ENCODE peak calls at places on chromosomes 11 and 22, in five cellular contexts. One of them, this sample, is unnamed.

GRCh38 chr11:20949585-20949984 is 280.2 kb downstream of the NELL1 start:
- DNase-seq in osteoblast: no peak
- DNase-seq in breast epithelium: no peak
- DNase-seq in endothelial cell of umbilical vein: no peak
- DNase-seq in left ventricle myocardium inferior: no peak
- DNase-seq in this sample: no peak

GRCh38 chr11:35016939-35017338 is 100.5 kb downstream of the PDHX start:
- DNase-seq in left ventricle myocardium inferior: no peak
- DNase-seq in osteoblast: no peak
- DNase-seq in breast epithelium: no peak
- DNase-seq in endothelial cell of umbilical vein: no peak
- DNase-seq in this sample: no peak

GRCh38 chr11:112613051-112613972 is 347.9 kb upstream of the NCAM1 start:
- DNase-seq in endothelial cell of umbilical vein: peak
- DNase-seq in breast epithelium: no peak
- DNase-seq in left ventricle myocardium inferior: no peak
- DNase-seq in osteoblast: peak
- DNase-seq in this sample: no peak

GRCh38 chr11:35246725-35247124 is 107.8 kb downstream of the CD44 start:
- DNase-seq in breast epithelium: no peak
- DNase-seq in osteoblast: no peak
- DNase-seq in left ventricle myocardium inferior: no peak
- DNase-seq in endothelial cell of umbilical vein: no peak
- DNase-seq in this sample: no peak

GRCh38 chr22:43400449-43400848 is 11.4 kb upstream of the MPPED1 start:
- DNase-seq in osteoblast: no peak
- DNase-seq in breast epithelium: no peak
- DNase-seq in endothelial cell of umbilical vein: no peak
- DNase-seq in left ventricle myocardium inferior: peak
- DNase-seq in this sample: peak

GRCh38 chr11:70128435-70128906 is 50.4 kb downstream of the ANO1 start:
- DNase-seq in endothelial cell of umbilical vein: peak
- DNase-seq in osteoblast: peak
- DNase-seq in breast epithelium: peak
- DNase-seq in left ventricle myocardium inferior: no peak
- DNase-seq in this sample: no peak

GRCh38 chr22:42560781-42561180 is 7.0 kb downstream of the SERHL2 start:
- DNase-seq in breast epithelium: no peak
- DNase-seq in osteoblast: peak
- DNase-seq in left ventricle myocardium inferior: no peak
- DNase-seq in endothelial cell of umbilical vein: no peak
- DNase-seq in this sample: no peak

GRCh38 chr11:121688860-121689614 is 236.3 kb upstream of the SORL1-AS1 start:
- DNase-seq in osteoblast: no peak
- DNase-seq in breast epithelium: no peak
- DNase-seq in left ventricle myocardium inferior: no peak
- DNase-seq in endothelial cell of umbilical vein: no peak
- DNase-seq in this sample: no peak

GRCh38 chr11:120978701-120979100 is 45.2 kb upstream of the TBCEL start:
- DNase-seq in left ventricle myocardium inferior: no peak
- DNase-seq in osteoblast: no peak
- DNase-seq in breast epithelium: no peak
- DNase-seq in endothelial cell of umbilical vein: no peak
- DNase-seq in this sample: no peak

GRCh38 chr22:42577623-42578240 is 24.0 kb downstream of the SERHL2 start:
- DNase-seq in left ventricle myocardium inferior: no peak
- DNase-seq in breast epithelium: no peak
- DNase-seq in endothelial cell of umbilical vein: no peak
- DNase-seq in osteoblast: peak
- DNase-seq in this sample: no peak

GRCh38 chr22:38799265-38800002 is 5.5 kb upstream of the DNAL4 start:
- DNase-seq in left ventricle myocardium inferior: no peak
- DNase-seq in endothelial cell of umbilical vein: no peak
- DNase-seq in osteoblast: peak
- DNase-seq in breast epithelium: no peak
- DNase-seq in this sample: no peak

GRCh38 chr11:37560346-37560745 is 962.3 kb upstream of the RAG2 start:
- DNase-seq in left ventricle myocardium inferior: no peak
- DNase-seq in breast epithelium: no peak
- DNase-seq in osteoblast: no peak
- DNase-seq in endothelial cell of umbilical vein: no peak
- DNase-seq in this sample: no peak

GRCh38 chr11:726278-726915 is 20.4 kb downstream of the EPS8L2 start:
- DNase-seq in left ventricle myocardium inferior: no peak
- DNase-seq in endothelial cell of umbilical vein: no peak
- DNase-seq in breast epithelium: peak
- DNase-seq in osteoblast: peak
- DNase-seq in this sample: peak

GRCh38 chr11:3077846-3078440 is 20.7 kb upstream of the CARS1 start:
- DNase-seq in endothelial cell of umbilical vein: no peak
- DNase-seq in left ventricle myocardium inferior: no peak
- DNase-seq in osteoblast: no peak
- DNase-seq in breast epithelium: no peak
- DNase-seq in this sample: no peak

GRCh38 chr11:8971917-8972316 is 7.7 kb upstream of the TMEM9B start:
- DNase-seq in endothelial cell of umbilical vein: no peak
- DNase-seq in osteoblast: no peak
- DNase-seq in breast epithelium: no peak
- DNase-seq in left ventricle myocardium inferior: no peak
- DNase-seq in this sample: no peak

GRCh38 chr11:107592813-107593212 is 1.9 kb downstream of the ELMOD1 start:
- DNase-seq in osteoblast: no peak
- DNase-seq in left ventricle myocardium inferior: no peak
- DNase-seq in endothelial cell of umbilical vein: no peak
- DNase-seq in breast epithelium: no peak
- DNase-seq in this sample: no peak

GRCh38 chr11:107593941-107594340 is 3.0 kb downstream of the ELMOD1 start:
- DNase-seq in endothelial cell of umbilical vein: no peak
- DNase-seq in osteoblast: no peak
- DNase-seq in left ventricle myocardium inferior: no peak
- DNase-seq in breast epithelium: no peak
- DNase-seq in this sample: no peak

DNA sequence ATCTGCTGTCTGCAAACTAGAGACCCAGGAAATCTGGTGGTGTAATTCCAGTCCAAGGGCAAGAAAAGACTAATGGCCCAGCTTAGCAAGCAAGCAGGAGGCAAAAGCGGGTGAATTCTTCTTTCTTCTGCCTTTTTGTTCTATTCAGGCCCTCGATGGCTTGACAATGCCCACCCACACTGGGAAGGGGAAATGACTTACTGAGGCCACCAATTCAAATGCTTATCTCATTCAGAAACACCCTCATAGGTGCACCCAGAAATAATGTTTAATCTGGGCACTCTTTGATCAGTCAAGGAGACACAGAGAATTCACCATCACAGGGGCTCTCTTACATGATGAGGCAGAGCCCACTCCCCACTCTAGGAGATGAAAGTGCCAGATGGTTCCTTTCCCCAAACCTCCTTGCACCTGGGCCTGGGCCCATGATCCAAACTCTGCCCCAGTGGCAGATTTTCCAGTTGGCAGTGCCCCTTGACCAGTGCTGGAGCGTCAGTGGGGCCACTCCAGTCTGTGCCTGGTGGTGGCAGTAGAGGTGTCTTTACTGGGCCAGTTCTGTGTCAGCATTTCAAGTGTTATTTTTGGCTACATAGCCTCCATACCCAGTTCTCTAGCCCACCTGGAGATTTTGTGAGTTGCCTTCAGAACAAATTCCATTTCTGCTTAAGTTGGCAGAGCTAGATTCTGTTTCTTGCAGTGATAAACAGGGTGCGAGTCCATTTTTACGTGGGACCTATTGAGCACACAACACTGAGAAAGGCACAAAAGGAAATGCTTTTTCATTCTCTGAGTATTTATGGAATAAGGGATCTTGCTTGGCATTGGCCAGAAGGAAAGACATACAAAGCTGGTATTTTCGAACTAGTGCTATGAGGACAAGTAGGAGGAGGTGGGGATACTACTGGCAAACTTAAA is 7.5 kb downstream of the ELMOD1 start:
- DNase-seq in left ventricle myocardium inferior: no peak
- DNase-seq in osteoblast: peak
- DNase-seq in breast epithelium: no peak
- DNase-seq in endothelial cell of umbilical vein: peak
- DNase-seq in this sample: no peak
- TF ChIP-seq CTCF in left ventricle myocardium inferior: peak
- TF ChIP-seq CTCF in osteoblast: peak
- TF ChIP-seq CTCF in breast epithelium: no peak
- TF ChIP-seq CTCF in endothelial cell of umbilical vein: peak
- TF ChIP-seq CTCF in this sample: no peak

DNA sequence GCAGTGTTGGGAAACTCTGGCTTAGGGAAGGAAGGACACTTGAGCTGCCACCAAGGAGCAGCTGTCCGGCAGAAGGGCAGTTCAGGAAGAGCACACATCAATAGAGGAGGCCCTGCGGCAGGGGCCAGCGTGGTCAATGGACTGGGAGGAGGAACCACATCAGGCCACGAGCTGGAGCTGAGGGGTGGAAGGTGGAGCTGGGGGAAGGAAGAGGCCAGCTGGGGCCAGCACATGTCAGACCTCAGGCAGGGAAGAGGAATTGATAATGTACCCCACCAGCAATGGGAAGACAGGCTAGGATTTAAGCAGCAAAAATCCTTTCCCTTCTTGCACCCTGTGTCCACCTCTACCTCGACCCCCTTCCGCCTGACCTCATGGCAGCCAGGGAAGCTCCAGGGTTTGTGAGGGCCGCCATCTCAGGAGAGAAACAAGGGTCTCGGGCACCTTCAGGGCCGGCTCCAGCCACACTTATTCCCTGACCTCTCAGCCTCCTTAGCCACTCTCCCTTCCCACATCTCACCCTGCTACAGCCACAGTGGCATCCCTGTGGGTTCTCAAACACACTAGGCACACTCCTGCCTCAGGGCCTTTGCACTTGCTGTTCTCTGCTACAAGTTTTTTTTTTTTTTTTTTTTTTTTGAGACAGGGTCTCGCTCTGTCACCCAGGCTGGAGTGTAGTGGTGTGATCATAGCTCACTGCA is 157.8 kb upstream of the GRK3 start:
- DNase-seq in left ventricle myocardium inferior: peak
- DNase-seq in endothelial cell of umbilical vein: no peak
- DNase-seq in breast epithelium: no peak
- DNase-seq in osteoblast: no peak
- DNase-seq in this sample: no peak
- H3K27ac ChIP-seq in left ventricle myocardium inferior: no peak
- H3K27ac ChIP-seq in endothelial cell of umbilical vein: no peak
- H3K27ac ChIP-seq in breast epithelium: no peak
- H3K27ac ChIP-seq in osteoblast: no peak
- H3K27ac ChIP-seq in this sample: no peak

GRCh38 chr11:1765871-1766718 is 2.4 kb upstream of the CTSD start:
- DNase-seq in left ventricle myocardium inferior: no peak
- DNase-seq in endothelial cell of umbilical vein: no peak
- DNase-seq in breast epithelium: no peak
- DNase-seq in osteoblast: peak
- DNase-seq in this sample: peak

GRCh38 chr11:1762537-1763302 is 1.0 kb downstream of the CTSD start:
- DNase-seq in osteoblast: peak
- DNase-seq in endothelial cell of umbilical vein: no peak
- DNase-seq in left ventricle myocardium inferior: peak
- DNase-seq in breast epithelium: peak
- DNase-seq in this sample: peak

GRCh38 chr11:1761857-1762536 is 1.7 kb downstream of the CTSD start:
- DNase-seq in left ventricle myocardium inferior: no peak
- DNase-seq in breast epithelium: no peak
- DNase-seq in osteoblast: peak
- DNase-seq in endothelial cell of umbilical vein: no peak
- DNase-seq in this sample: peak

GRCh38 chr11:1763336-1763795 is 361 bp downstream of the CTSD start:
- DNase-seq in left ventricle myocardium inferior: no peak
- DNase-seq in endothelial cell of umbilical vein: no peak
- DNase-seq in breast epithelium: no peak
- DNase-seq in osteoblast: peak
- DNase-seq in this sample: no peak

DNA sequence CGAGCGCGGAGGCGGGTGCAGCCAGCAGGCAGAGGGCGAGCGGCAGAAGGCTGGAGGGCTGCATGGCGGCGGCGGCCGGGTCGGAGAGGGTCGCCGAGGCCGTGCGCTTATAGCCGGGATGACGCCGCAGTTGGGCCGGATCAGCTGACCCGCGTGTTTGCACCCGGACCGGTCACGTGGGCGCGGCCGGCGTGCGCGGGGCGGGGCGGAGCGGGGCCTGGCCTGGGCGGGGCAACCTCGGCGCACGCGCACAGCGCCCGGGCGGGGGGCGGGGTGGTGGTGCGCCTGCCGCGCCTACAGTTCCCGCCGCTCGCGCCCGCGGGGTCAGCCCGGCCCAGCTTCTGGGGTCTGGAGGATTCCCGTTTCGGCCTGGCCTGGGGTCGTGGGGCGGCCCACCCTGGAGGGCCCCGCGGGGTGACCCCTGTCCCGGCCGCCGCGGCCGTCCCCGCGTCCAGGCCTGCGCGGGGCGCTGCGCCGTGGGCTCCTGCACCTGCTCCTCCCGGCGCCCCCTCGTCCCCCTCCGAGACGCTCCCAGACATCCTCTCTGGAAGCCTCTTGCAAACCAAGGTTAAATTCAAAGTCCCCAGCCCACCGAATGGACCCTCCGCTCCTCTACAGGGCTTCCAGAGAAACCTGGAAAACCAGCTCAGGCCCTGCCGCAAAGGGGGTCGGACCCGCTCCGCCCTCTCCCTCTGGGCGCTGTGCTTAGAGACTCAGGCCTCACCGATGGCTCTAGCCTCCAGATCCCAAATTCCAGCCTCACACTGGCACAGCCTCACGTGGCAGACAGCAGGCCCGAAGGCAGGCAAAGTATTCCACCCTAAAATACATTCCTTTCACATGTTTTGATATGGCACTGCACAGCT is at the start of gene CTSD:
- DNase-seq in osteoblast: peak
- DNase-seq in endothelial cell of umbilical vein: peak
- DNase-seq in breast epithelium: peak
- DNase-seq in left ventricle myocardium inferior: peak
- DNase-seq in this sample: peak
- TF ChIP-seq CTCF in osteoblast: no peak
- TF ChIP-seq CTCF in endothelial cell of umbilical vein: no peak
- TF ChIP-seq CTCF in breast epithelium: no peak
- TF ChIP-seq CTCF in left ventricle myocardium inferior: no peak
- TF ChIP-seq CTCF in this sample: no peak

GRCh38 chr11:72669527-72669926 is 4.7 kb downstream of the PDE2A start:
- DNase-seq in osteoblast: no peak
- DNase-seq in endothelial cell of umbilical vein: no peak
- DNase-seq in breast epithelium: no peak
- DNase-seq in left ventricle myocardium inferior: no peak
- DNase-seq in this sample: no peak
- H3K27ac ChIP-seq in osteoblast: no peak
- H3K27ac ChIP-seq in endothelial cell of umbilical vein: no peak
- H3K27ac ChIP-seq in breast epithelium: no peak
- H3K27ac ChIP-seq in left ventricle myocardium inferior: no peak
- H3K27ac ChIP-seq in this sample: no peak

GRCh38 chr22:36998620-36999351 is 20.5 kb downstream of the TST start:
- DNase-seq in osteoblast: peak
- DNase-seq in left ventricle myocardium inferior: no peak
- DNase-seq in breast epithelium: no peak
- DNase-seq in endothelial cell of umbilical vein: no peak
- DNase-seq in this sample: no peak
- TF ChIP-seq CTCF in osteoblast: no peak
- TF ChIP-seq CTCF in left ventricle myocardium inferior: no peak
- TF ChIP-seq CTCF in breast epithelium: no peak
- TF ChIP-seq CTCF in endothelial cell of umbilical vein: no peak
- TF ChIP-seq CTCF in this sample: no peak

This sample was measured in spleen.